ENCODE peak calls at places on chromosomes 11 and 22, in eight cellular contexts. One of them, this sample, is unnamed. For H3K36me3, the result is how much of the 10 kb centered on the place peaks cover.

GRCh38 chr11:78313898-78314297 is 103.7 kb downstream of the GAB2 start:
- DNase-seq in GM23248: peak
- DNase-seq in lung: no peak
- DNase-seq in CD8-positive, alpha-beta T cell: no peak
- DNase-seq in neural progenitor cell: no peak
- DNase-seq in DND-41: no peak
- DNase-seq in right atrium auricular region: no peak
- DNase-seq in adipocyte: no peak
- DNase-seq in this sample: no peak

GRCh38 chr11:69646493-69647201 is 5.7 kb downstream of the CCND1 start:
- DNase-seq in adipocyte: no peak
- DNase-seq in neural progenitor cell: no peak
- DNase-seq in GM23248: peak
- DNase-seq in right atrium auricular region: no peak
- DNase-seq in CD8-positive, alpha-beta T cell: no peak
- DNase-seq in DND-41: no peak
- DNase-seq in lung: no peak
- DNase-seq in this sample: peak

GRCh38 chr22:17751596-17751995 is 22.7 kb downstream of the BID start:
- DNase-seq in DND-41: no peak
- DNase-seq in lung: no peak
- DNase-seq in GM23248: no peak
- DNase-seq in right atrium auricular region: no peak
- DNase-seq in CD8-positive, alpha-beta T cell: no peak
- DNase-seq in neural progenitor cell: no peak
- DNase-seq in adipocyte: no peak
- DNase-seq in this sample: peak

GRCh38 chr11:71936825-71937224 is 8.0 kb downstream of the RNF121 start:
- DNase-seq in CD8-positive, alpha-beta T cell: no peak
- DNase-seq in adipocyte: no peak
- DNase-seq in DND-41: no peak
- DNase-seq in lung: no peak
- DNase-seq in GM23248: peak
- DNase-seq in neural progenitor cell: no peak
- DNase-seq in right atrium auricular region: no peak
- DNase-seq in this sample: no peak

GRCh38 chr11:129702410-129703390 is 112.9 kb upstream of the TMEM45B start:
- DNase-seq in lung: no peak
- DNase-seq in adipocyte: no peak
- DNase-seq in right atrium auricular region: no peak
- DNase-seq in CD8-positive, alpha-beta T cell: no peak
- DNase-seq in neural progenitor cell: no peak
- DNase-seq in DND-41: no peak
- DNase-seq in GM23248: no peak
- DNase-seq in this sample: no peak

GRCh38 chr11:75858613-75859012 is 43.6 kb downstream of the UVRAG start:
- DNase-seq in CD8-positive, alpha-beta T cell: no peak
- DNase-seq in adipocyte: peak
- DNase-seq in lung: peak
- DNase-seq in right atrium auricular region: no peak
- DNase-seq in GM23248: peak
- DNase-seq in neural progenitor cell: no peak
- DNase-seq in DND-41: no peak
- DNase-seq in this sample: no peak

GRCh38 chr11:95514386-95515145 is 275.0 kb downstream of the FAM76B start:
- DNase-seq in DND-41: no peak
- DNase-seq in neural progenitor cell: no peak
- DNase-seq in CD8-positive, alpha-beta T cell: no peak
- DNase-seq in GM23248: no peak
- DNase-seq in lung: no peak
- DNase-seq in adipocyte: no peak
- DNase-seq in right atrium auricular region: no peak
- DNase-seq in this sample: no peak

GRCh38 chr11:116312560-116313340 is 460.0 kb downstream of the BUD13 start:
- DNase-seq in neural progenitor cell: peak
- DNase-seq in adipocyte: no peak
- DNase-seq in DND-41: peak
- DNase-seq in lung: peak
- DNase-seq in right atrium auricular region: peak
- DNase-seq in GM23248: peak
- DNase-seq in CD8-positive, alpha-beta T cell: no peak
- DNase-seq in this sample: no peak

DNA sequence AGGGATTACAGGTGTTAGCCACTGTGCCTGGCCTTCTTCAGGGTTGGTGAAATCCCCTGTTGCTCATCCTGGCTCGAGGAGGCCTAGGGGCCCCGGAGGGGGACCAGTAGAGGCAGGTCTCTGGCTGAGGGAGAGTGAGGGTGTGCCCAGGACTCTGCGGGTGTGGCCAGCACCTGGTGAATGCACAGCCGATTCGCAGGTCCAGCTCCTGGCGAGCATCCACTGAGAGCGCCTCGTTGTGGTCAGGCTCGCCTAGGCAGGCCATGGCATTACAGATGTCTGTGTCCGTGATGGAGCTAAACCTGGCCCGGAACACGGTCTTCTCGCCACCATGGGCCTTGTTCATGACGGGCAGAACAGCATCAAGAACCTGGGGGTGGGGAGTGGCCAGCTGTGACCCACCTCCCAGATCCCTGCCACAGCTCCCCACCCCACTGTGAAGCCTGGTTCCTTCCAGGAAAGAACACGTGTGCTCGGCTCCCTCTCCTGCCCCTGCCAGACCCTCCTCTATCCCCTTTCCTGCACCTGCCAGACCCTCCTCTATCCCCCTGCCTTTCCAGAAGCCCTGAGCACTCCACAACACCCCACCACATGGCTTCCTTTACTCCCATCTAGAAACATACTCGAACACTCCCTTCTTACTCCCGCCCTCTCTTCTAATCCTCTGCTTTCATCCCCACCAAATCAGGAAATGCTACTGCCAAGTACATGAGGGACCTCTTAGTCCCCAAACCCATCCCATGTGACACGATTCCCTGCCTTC is 12.4 kb downstream of the TOP3B start:
- DNase-seq in right atrium auricular region: no peak
- DNase-seq in adipocyte: no peak
- DNase-seq in neural progenitor cell: no peak
- DNase-seq in CD8-positive, alpha-beta T cell: no peak
- DNase-seq in GM23248: no peak
- DNase-seq in DND-41: no peak
- DNase-seq in lung: no peak
- DNase-seq in this sample: peak
- H3K36me3 ChIP-seq in right atrium auricular region: half or more
- H3K36me3 ChIP-seq in adipocyte: half or more
- H3K36me3 ChIP-seq in neural progenitor cell: under half
- H3K36me3 ChIP-seq in CD8-positive, alpha-beta T cell: half or more
- H3K36me3 ChIP-seq in GM23248: under half
- H3K36me3 ChIP-seq in DND-41: half or more
- H3K36me3 ChIP-seq in lung: under half
- H3K36me3 ChIP-seq in this sample: half or more

DNA sequence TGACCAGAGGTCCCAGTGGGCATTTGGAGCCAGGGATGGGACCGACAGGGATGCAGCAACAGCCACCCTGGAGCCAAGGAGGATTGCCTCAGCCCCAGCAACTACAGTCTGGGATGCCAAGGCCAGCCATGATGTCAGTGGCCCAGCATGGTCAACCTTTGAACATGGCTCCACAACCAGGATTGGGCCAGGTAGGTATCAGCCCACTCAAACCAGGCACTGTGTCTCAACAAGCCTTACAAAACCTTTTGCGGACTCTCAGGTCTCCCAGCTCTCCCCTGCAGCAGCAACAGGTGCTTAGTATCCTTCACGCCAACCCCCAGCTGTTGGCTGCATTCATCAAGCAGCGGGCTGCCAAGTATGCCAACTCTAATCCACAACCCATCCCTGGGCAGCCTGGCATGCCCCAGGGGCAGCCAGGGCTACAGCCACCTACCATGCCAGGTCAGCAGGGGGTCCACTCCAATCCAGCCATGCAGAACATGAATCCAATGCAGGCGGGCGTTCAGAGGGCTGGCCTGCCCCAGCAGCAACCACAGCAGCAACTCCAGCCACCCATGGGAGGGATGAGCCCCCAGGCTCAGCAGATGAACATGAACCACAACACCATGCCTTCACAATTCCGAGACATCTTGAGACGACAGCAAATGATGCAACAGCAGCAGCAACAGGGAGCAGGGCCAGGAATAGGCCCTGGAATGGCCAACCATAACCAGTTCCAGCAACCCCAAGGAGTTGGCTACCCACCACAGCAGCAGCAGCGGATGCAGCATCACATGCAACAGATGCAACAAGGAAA is 27.3 kb upstream of the L3MBTL2 start:
- DNase-seq in GM23248: no peak
- DNase-seq in DND-41: no peak
- DNase-seq in lung: no peak
- DNase-seq in CD8-positive, alpha-beta T cell: no peak
- DNase-seq in neural progenitor cell: no peak
- DNase-seq in right atrium auricular region: no peak
- DNase-seq in adipocyte: no peak
- DNase-seq in this sample: no peak
- H3K36me3 ChIP-seq in GM23248: under half
- H3K36me3 ChIP-seq in DND-41: half or more
- H3K36me3 ChIP-seq in lung: under half
- H3K36me3 ChIP-seq in CD8-positive, alpha-beta T cell: half or more
- H3K36me3 ChIP-seq in neural progenitor cell: under half
- H3K36me3 ChIP-seq in right atrium auricular region: half or more
- H3K36me3 ChIP-seq in adipocyte: half or more
- H3K36me3 ChIP-seq in this sample: half or more

GRCh38 chr11:73386568-73386967 is 10.4 kb downstream of the RELT start:
- DNase-seq in DND-41: no peak
- DNase-seq in right atrium auricular region: no peak
- DNase-seq in CD8-positive, alpha-beta T cell: no peak
- DNase-seq in neural progenitor cell: no peak
- DNase-seq in lung: no peak
- DNase-seq in adipocyte: no peak
- DNase-seq in GM23248: no peak
- DNase-seq in this sample: no peak

GRCh38 chr11:73384531-73384870 is 8.3 kb downstream of the RELT start:
- DNase-seq in GM23248: no peak
- DNase-seq in adipocyte: no peak
- DNase-seq in right atrium auricular region: no peak
- DNase-seq in DND-41: no peak
- DNase-seq in neural progenitor cell: no peak
- DNase-seq in CD8-positive, alpha-beta T cell: no peak
- DNase-seq in lung: no peak
- DNase-seq in this sample: peak

GRCh38 chr11:73386026-73386425 is 9.8 kb downstream of the RELT start:
- DNase-seq in adipocyte: peak
- DNase-seq in lung: peak
- DNase-seq in right atrium auricular region: no peak
- DNase-seq in neural progenitor cell: no peak
- DNase-seq in CD8-positive, alpha-beta T cell: no peak
- DNase-seq in GM23248: no peak
- DNase-seq in DND-41: no peak
- DNase-seq in this sample: peak

GRCh38 chr11:73384127-73384441 is 7.9 kb downstream of the RELT start:
- DNase-seq in GM23248: no peak
- DNase-seq in CD8-positive, alpha-beta T cell: no peak
- DNase-seq in lung: no peak
- DNase-seq in right atrium auricular region: no peak
- DNase-seq in adipocyte: no peak
- DNase-seq in neural progenitor cell: no peak
- DNase-seq in DND-41: no peak
- DNase-seq in this sample: no peak

DNA sequence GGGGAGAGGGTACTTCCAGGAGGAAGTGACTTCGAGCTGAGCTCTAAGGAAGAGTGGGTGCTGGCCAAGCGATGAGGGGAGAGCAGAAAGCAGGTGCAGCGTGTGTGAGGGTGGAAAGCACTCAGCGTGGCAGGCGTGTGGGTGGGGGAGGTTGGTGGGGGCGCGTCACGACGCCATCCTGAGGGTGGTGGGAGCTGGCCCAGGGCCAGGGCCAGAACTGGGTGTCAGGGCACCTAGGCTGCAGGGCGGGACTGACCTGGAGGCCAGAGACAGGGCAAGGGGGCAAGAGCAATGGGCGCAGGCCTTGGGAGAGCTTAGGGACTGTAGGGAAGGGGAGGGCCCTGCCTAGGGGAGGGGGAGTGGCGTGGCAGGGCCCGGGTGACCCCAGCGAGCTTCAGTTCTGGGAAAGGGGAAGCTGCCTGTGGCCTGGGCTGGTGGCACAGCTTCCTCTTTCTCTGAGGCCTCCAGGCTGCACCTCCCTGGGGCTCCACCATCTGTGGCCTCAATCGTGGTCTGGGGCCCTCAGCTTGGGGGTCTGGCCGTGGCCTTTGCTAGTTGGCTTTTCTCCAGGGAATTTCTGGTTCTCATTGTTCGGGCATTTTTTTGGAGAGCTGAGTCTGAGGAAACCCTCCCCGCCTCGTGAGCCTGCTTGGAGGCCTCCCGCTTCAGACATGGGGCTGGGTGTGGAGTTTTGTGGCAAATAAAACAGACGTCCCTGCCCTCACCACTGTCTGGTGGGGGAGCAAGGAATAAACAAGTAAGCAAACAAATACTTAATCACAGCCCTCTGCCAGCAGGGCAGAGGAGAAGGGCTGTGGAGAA is 8.9 kb downstream of the RELT start:
- DNase-seq in DND-41: peak
- DNase-seq in GM23248: no peak
- DNase-seq in lung: peak
- DNase-seq in right atrium auricular region: peak
- DNase-seq in neural progenitor cell: no peak
- DNase-seq in adipocyte: peak
- DNase-seq in CD8-positive, alpha-beta T cell: no peak
- DNase-seq in this sample: peak
- H3K36me3 ChIP-seq in DND-41: under half
- H3K36me3 ChIP-seq in GM23248: under half
- H3K36me3 ChIP-seq in lung: under half
- H3K36me3 ChIP-seq in right atrium auricular region: under half
- H3K36me3 ChIP-seq in neural progenitor cell: under half
- H3K36me3 ChIP-seq in adipocyte: under half
- H3K36me3 ChIP-seq in CD8-positive, alpha-beta T cell: under half
- H3K36me3 ChIP-seq in this sample: under half

DNA sequence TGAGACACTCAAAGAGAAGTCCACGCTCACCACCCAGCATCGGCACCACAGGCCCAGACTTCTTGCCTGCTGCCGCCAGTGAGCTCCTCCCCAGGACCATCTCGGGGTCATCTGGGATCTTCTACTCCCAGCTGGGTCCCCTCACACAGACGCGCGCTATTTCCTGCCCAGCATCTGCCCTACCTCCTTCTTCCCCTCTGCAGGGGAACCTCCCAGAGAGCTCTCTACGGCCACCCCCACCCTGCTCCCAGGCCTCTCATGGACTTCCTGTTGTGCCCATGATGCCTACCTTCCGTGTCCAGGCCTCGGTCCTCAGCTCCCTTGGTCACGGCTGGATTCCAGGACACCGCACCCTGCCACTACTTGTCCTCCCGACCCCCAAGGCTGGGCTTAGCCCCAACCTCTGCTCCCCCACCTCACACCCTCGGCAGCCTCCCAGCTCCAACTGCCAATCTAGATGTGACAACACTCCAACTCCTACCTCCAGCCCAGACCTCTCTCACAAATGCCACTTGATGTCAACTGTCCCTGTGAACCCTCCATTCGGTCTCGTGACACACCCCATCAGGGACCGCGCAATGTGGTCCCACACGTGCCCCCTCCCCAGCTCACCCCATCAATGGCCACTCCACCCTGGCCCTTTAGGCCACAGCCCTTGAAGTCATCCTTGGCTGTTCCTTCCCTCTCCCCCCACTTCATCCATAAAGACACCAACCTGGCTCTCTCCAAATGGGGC is 45.3 kb downstream of the SGSM3 start:
- DNase-seq in CD8-positive, alpha-beta T cell: no peak
- DNase-seq in adipocyte: no peak
- DNase-seq in lung: no peak
- DNase-seq in right atrium auricular region: no peak
- DNase-seq in DND-41: no peak
- DNase-seq in GM23248: no peak
- DNase-seq in neural progenitor cell: no peak
- DNase-seq in this sample: peak
- H3K36me3 ChIP-seq in CD8-positive, alpha-beta T cell: under half
- H3K36me3 ChIP-seq in adipocyte: half or more
- H3K36me3 ChIP-seq in lung: under half
- H3K36me3 ChIP-seq in right atrium auricular region: half or more
- H3K36me3 ChIP-seq in DND-41: half or more
- H3K36me3 ChIP-seq in GM23248: under half
- H3K36me3 ChIP-seq in neural progenitor cell: under half
- H3K36me3 ChIP-seq in this sample: under half